ENCODE peak calls at places on chromosomes 3 and 15, in four cellular contexts. X, K, F and G are unnamed samples.

GRCh38 chr15:85934691-85935090 is 140.0 kb upstream of the KLHL25 start:
- DNase-seq in X (no peak), F (no peak), K (no peak), G (no peak)

GRCh38 chr3:102936511-102936910 is 501.7 kb downstream of the ZPLD1 start:
- DNase-seq in F (no peak), K (no peak), X (no peak), G (no peak)

GRCh38 chr3:165103616-165104015 is 25.3 kb upstream of the SI start:
- DNase-seq in X (no peak), F (no peak), K (no peak), G (no peak)

GRCh38 chr3:52836991-52837390 is 2.2 kb upstream of the MUSTN1 start:
- DNase-seq in K (no peak), F (no peak), X (no peak), G (no peak)

GRCh38 chr3:108838411-108838810 is 15.8 kb downstream of the TRAT1 start:
- DNase-seq in X (no peak), F (no peak), K (no peak), G (no peak)

GRCh38 chr3:182837855-182838454 is 44.7 kb downstream of the ATP11B start:
- DNase-seq in F (no peak), X (peak), K (no peak), G (no peak)

GRCh38 chr15:43376017-43376705 is 5.3 kb downstream of the TUBGCP4 start:
- DNase-seq in F (peak), K (peak), X (peak), G (peak)

GRCh38 chr15:56248276-56248675 is 4.6 kb upstream of the RFX7 start:
- DNase-seq in K (no peak), F (no peak), X (no peak), G (no peak)

GRCh38 chr3:127484601-127485388 is 105.7 kb downstream of the TPRA1 start:
- DNase-seq in F (no peak), X (no peak), K (no peak), G (no peak)
- TF ChIP-seq TARDBP in F (no peak), X (no peak), K (no peak), G (no peak)

DNA sequence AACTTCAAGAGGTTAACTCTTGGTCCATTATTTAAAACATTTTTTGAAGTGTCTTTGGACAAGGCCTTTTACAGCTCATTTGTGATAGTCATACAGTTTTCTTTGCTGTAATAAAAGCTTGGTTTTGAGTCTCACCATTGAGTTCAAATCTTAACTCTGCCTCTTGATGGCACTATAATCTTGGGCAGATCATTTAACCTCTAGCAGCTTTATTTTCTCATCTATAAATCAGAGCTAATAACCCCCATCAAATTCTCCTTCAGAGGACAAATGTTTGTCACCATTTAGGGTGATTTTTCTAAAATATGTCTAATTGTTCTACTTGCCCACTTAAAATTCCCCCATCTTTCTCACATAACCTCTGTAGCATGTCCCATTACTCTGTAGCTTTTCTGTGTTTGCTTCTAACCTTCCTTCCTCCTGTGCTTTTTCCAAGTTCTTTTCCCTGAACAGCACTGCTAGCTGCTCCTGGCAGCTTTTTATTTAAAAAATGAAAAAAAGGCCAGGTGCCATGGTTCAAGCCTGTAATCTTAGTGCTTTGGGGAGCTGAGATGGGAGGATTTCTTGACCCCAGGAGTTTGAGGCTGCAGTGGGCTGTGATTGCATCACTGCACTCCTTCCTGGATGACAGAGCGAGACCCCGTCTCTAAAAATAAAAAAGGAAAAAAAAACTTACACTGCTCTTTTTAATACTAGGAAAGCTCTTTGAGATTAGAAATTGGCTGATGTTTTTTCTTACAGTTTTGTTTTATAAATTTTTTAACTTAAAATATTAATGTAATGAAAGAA is 28.5 kb downstream of the UBE2E1 start:
- DNase-seq in X (no peak), K (no peak), F (no peak), G (no peak)
- TF ChIP-seq TARDBP in X (no peak), K (no peak), F (no peak), G (no peak)

DNA sequence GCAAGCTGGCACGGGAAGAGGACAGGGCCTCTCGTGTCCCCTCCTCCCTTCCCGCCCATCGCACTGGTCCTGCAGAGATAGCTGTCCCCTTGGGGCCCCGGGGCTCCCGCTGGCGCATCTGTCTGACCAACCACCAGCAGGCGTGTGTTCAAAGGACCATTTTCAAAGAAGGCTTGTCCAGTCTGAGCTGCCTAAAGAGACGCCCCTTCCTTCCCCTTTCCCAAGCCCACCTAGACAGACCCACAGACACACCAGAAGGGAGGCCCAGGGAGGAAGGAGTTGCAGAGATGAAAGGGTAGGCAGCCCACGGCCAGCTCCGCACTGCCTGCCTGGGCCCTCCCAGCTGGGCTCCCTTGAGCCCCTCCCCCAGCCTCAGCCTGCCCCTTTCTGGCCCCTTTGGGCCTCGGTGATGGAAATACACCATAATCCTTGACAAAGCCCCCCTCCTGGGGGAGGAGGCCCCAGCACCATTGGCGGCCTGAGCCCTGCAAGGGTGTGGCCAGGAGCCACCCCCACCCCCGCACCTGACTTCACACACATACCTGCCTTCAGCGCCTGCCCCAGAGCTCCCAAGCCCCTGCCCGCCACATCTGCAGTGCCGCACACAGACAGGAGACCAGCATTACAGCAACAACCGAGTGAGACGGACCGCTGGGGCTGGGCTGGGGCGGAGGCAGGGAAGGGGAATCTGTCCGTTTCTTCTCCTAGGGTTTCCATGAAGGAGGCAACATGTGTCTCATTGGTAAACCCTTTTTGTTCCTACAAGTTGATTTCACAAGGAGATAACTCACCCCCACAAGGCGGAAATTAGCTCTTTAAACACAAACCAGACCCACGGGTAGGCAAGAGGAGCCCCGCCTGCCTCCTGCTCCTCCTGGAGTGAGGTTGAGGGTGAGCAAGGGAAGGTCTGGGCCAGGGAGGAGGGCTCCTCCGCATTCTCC is at the start of gene STRA6:
- DNase-seq in X (peak), K (no peak), F (peak), G (peak)
- TF ChIP-seq TARDBP in X (no peak), K (no peak), F (no peak), G (no peak)

DNA sequence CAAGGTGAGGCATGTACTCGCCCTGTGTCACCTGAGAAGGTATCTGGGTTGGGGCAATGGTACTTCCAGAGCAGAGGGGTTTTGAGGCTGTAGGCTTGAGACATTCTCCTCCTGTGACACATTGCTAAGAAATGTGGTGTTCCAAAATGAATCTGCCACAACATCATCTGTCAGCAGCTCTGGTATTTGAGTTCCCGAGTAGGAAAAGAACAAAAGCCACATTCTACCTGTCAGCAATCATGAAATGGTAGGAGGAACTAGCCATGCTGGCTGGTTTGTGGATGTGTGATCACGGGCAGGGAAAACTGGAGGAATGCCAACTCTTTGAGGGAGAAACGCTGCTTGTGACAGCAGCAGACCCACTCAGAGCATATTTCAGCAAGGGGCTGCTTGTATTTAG is 579.4 kb upstream of the TBL1XR1 start:
- DNase-seq in K (no peak), X (peak), F (no peak), G (no peak)
- TF ChIP-seq TARDBP in K (no peak), X (no peak), F (no peak), G (no peak)

GRCh38 chr15:41821831-41822230 is 6.1 kb upstream of the JMJD7 start:
- DNase-seq in X (no peak), K (no peak), F (peak), G (no peak)

GRCh38 chr15:41822471-41822870 is 5.4 kb upstream of the JMJD7 start:
- DNase-seq in X (no peak), F (no peak), K (no peak), G (no peak)

GRCh38 chr15:41819455-41820050 is 8.3 kb upstream of the JMJD7 start:
- DNase-seq in X (no peak), K (no peak), F (no peak), G (no peak)

GRCh38 chr15:41822957-41823356 is 4.9 kb upstream of the JMJD7 start:
- DNase-seq in K (no peak), X (no peak), F (no peak), G (no peak)

DNA sequence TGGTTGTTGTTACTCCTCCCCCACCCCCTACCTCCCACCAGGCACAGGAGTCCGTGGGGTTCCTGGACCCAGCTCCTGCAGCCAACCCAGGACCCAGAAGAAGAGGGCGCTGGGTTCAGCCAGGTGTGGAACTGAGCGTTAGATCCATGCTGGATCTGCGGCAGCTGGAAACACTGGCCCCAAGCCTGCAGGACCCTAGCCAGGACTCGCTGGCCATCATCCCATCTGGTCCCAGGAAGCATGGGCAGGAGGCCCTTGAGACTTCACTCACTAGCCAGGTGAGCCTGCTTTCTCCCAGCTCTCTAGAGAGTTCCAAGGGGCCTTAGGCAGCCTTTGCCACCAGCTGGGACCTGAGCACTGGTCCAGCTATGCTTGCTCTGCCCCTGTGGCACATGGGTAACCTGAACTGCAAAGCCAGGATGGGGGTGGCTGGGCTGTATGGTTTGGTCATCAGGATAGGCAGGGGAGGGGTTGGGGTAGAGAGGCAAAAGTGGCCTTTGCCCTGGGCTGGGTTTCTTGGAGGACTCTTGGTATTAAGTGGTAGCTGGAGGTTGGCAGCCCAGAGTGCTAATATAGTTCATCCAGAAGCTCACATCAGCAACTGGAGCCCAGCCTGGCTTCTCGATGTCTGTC is 7.0 kb upstream of the JMJD7 start:
- DNase-seq in K (no peak), X (no peak), F (no peak), G (no peak)
- TF ChIP-seq TARDBP in K (no peak), X (no peak), F (no peak), G (no peak)

GRCh38 chr15:77418341-77419049 is 1.4 kb downstream of the PEAK1 start:
- DNase-seq in F (no peak), K (no peak), X (no peak), G (no peak)
- TF ChIP-seq TARDBP in F (no peak), K (no peak), X (no peak), G (no peak)

DNA sequence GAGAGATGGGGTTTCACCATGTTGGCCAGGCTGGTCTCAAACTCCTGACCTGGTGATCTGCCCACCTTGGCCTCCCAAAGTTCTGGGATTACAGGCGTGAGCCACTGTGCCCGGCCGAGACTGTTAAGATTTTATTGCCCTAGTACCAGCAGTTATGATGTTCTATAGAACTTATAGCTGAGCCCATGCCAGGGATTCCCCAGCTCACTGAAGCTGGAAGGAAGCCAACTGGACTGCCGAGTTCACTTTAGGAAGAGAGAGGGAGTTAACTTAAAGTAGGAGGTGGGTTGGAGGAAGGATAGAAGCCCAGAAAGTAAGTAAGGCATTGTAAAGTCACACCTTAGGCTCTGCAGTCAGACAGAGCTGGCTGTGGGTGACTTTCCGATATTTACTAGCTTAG is 101.1 kb upstream of the BOC start:
- DNase-seq in X (no peak), F (no peak), K (no peak), G (no peak)
- TF ChIP-seq TARDBP in X (no peak), F (no peak), K (no peak), G (no peak)